ENCODE peak calls at places on chromosome 14, in seven cellular contexts. D, Y, N, V, O, I and U are unnamed samples.

GRCh38 chr14:42437809-42438208 is 831.1 kb downstream of the LRFN5 start:
- DNase-seq in D (no peak), Y (no peak), N (no peak), V (no peak), O (no peak), I (no peak), U (no peak)

GRCh38 chr14:72974661-72975060 is 48.4 kb downstream of the DCAF4 start:
- DNase-seq in D (no peak), Y (no peak), N (no peak), V (no peak), O (no peak), I (no peak), U (no peak)

GRCh38 chr14:24171422-24172260 is at the start of gene REC8:
- DNase-seq in D (peak; percentile 56), Y (peak; percentile 53), N (no peak), V (peak; percentile 79), O (peak; percentile 95), I (peak; percentile 90), U (peak; percentile 81)

GRCh38 chr14:56342419-56342901 is 224.2 kb downstream of the PELI2 start:
- DNase-seq in D (no peak), Y (peak; percentile 59), N (peak; percentile 85), V (no peak), O (no peak), I (no peak), U (no peak)

GRCh38 chr14:93716002-93716401 is 72.3 kb downstream of the PRIMA1 start:
- DNase-seq in D (no peak), Y (no peak), N (no peak), V (no peak), O (no peak), I (no peak), U (no peak)

GRCh38 chr14:20332386-20332945 is 613 bp downstream of the CCNB1IP1 start:
- DNase-seq in D (no peak), Y (peak; percentile 26), N (peak; percentile 22), V (no peak), O (no peak), I (no peak), U (no peak)

GRCh38 chr14:64940336-64940910 is 2.1 kb downstream of the GPX2 start:
- DNase-seq in D (no peak), Y (no peak), N (no peak), V (no peak), O (no peak), I (no peak), U (no peak)

GRCh38 chr14:71486274-71486673 is 446.0 kb upstream of the RGS6 start:
- DNase-seq in D (no peak), Y (no peak), N (peak; percentile 52), V (no peak), O (no peak), I (no peak), U (no peak)

GRCh38 chr14:65961004-65961403 is 525.2 kb upstream of the CCDC196 start:
- DNase-seq in D (peak; percentile 49), Y (peak; percentile 14), N (peak; percentile 72), V (peak; percentile 62), O (peak; percentile 19), I (peak; percentile 75), U (peak; percentile 65)

GRCh38 chr14:44846232-44846824 is 115.4 kb downstream of the KLHL28 start:
- DNase-seq in D (peak; percentile 42), Y (peak; percentile 45), N (peak; percentile 67), V (no peak), O (no peak), I (peak; percentile 26), U (no peak)

GRCh38 chr14:91873476-91874265 is 6.3 kb upstream of the TC2N start:
- DNase-seq in D (peak; percentile 79), Y (no peak), N (peak; percentile 31), V (no peak), O (peak; percentile 71), I (no peak), U (peak; percentile 62)

GRCh38 chr14:104721704-104722431 is 2.2 kb upstream of the ADSS1 start:
- DNase-seq in D (no peak), Y (no peak), N (peak; percentile 46), V (peak; percentile 83), O (no peak), I (no peak), U (no peak)

GRCh38 chr14:91892918-91893527 is 25.7 kb upstream of the TC2N start:
- DNase-seq in D (no peak), Y (no peak), N (no peak), V (no peak), O (no peak), I (peak; percentile 58), U (no peak)